ENCODE peak calls at places on chromosomes 5 and 9, in seven cellular contexts. G is AG04450; B is CD4-positive, alpha-beta T cell; J is left ventricle myocardium inferior; X is caudate nucleus; V is CD8-positive, alpha-beta T cell; I is ascending aorta. H is an unnamed sample.
A peak's percentile ranks its signal among the peaks of the same experiment; 100 is the strongest.

GRCh38 chr9:78149738-78150291 is 86.1 kb upstream of the CEP78 start:
- DNase-seq in G (no peak), B (no peak), J (no peak), X (no peak), V (no peak), I (no peak), H (no peak)

GRCh38 chr9:20117482-20117881 is 328.6 kb upstream of the SLC24A2 start:
- DNase-seq in G (no peak), B (no peak), J (no peak), X (no peak), V (no peak), I (no peak), H (no peak)

GRCh38 chr9:20981486-20981885 is 50.0 kb downstream of the HACD4 start:
- DNase-seq in G (peak; percentile 88), B (no peak), J (no peak), X (no peak), V (no peak), I (no peak), H (no peak)

GRCh38 chr5:180235846-180236245 is 26.8 kb upstream of the RASGEF1C start:
- DNase-seq in G (no peak), B (no peak), J (no peak), X (no peak), V (no peak), I (no peak), H (no peak)

GRCh38 chr5:120528609-120529008 is 64.5 kb downstream of the PRR16 start:
- DNase-seq in G (no peak), B (no peak), J (no peak), X (no peak), V (no peak), I (no peak), H (no peak)

GRCh38 chr5:133753856-133754255 is 141.5 kb upstream of the FSTL4 start:
- DNase-seq in G (no peak), B (no peak), J (no peak), X (no peak), V (no peak), I (no peak), H (no peak)

GRCh38 chr5:180139731-180140626 is 68.4 kb upstream of the RNF130 start:
- DNase-seq in G (no peak), B (no peak), J (no peak), X (no peak), V (peak; percentile 5), I (no peak), H (no peak)

GRCh38 chr9:110871736-110872135 is 166.5 kb downstream of the LPAR1 start:
- DNase-seq in G (no peak), B (no peak), J (no peak), X (no peak), V (no peak), I (no peak), H (no peak)

GRCh38 chr9:33868430-33869000 is 51.6 kb downstream of the UBE2R2 start:
- DNase-seq in G (no peak), B (no peak), J (no peak), X (no peak), V (no peak), I (no peak), H (no peak)

GRCh38 chr5:141680751-141681201 is 1.3 kb downstream of the ARAP3 start:
- DNase-seq in G (no peak), B (no peak), J (peak; percentile 67), X (no peak), V (no peak), I (no peak), H (no peak)

GRCh38 chr9:134637241-134637640 is 4.4 kb upstream of the COL5A1 start:
- DNase-seq in G (no peak), B (no peak), J (peak; percentile 11), X (no peak), V (no peak), I (no peak), H (no peak)

GRCh38 chr5:103808464-103809106 is 246.0 kb upstream of the NUDT12 start:
- DNase-seq in G (peak; percentile 27), B (no peak), J (no peak), X (peak; percentile 1), V (no peak), I (no peak), H (no peak)

GRCh38 chr5:114362977-114363721 is 1.3 kb downstream of the KCNN2 start:
- DNase-seq in G (no peak), B (no peak), J (no peak), X (no peak), V (no peak), I (no peak), H (no peak)

GRCh38 chr5:88666761-88667186 is 216.2 kb downstream of the MEF2C start:
- DNase-seq in G (no peak), B (no peak), J (no peak), X (no peak), V (no peak), I (no peak), H (no peak)

GRCh38 chr9:120331913-120332312 is 248.1 kb downstream of the CDK5RAP2 start:
- DNase-seq in G (no peak), B (no peak), J (no peak), X (no peak), V (no peak), I (no peak), H (no peak)

GRCh38 chr5:10337107-10337506 is 16.4 kb upstream of the MARCHF6 start:
- DNase-seq in G (no peak), B (no peak), J (no peak), X (no peak), V (no peak), I (no peak), H (no peak)

DNA sequence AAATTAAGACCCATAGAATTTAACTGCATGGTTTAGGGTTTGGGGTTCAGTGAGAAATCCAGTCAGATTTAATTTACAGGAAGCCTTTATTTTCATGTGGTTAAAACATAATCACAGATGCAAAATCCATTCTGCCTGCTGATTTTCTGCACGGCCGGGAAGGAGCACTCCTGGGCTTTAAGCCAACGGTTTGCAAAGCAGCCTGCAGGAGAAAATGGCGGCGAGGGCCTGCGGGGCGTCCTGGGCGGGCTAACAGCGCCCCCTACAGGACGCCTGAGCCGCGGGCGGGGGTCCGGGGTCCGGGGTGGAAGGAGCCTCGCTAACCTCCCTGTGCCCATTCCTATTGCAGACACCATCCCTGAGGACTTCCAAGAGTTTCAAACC is 47.6 kb downstream of the THBS4 start:
- DNase-seq in G (peak; percentile 36), B (no peak), J (peak; percentile 68), X (peak; percentile 48), V (peak; percentile 41), I (no peak), H (peak; percentile 47)
- H3K27ac ChIP-seq in G (no peak overlapping the region), B (no peak overlapping the region), J (peak overlapping the region; percentile 81), X (peak overlapping the region; percentile 91), V (no peak overlapping the region), I (peak overlapping the region; percentile 81), H (no peak overlapping the region)

GRCh38 chr5:87266914-87267573 is 639 bp upstream of the RASA1 start:
- DNase-seq in G (peak; percentile 11), B (no peak), J (no peak), X (no peak), V (no peak), I (no peak), H (no peak)

GRCh38 chr5:87268126-87268969 is 665 bp downstream of the RASA1 start:
- DNase-seq in G (peak; percentile 18), B (peak; percentile 48), J (peak; percentile 68), X (peak; percentile 60), V (peak; percentile 63), I (no peak), H (peak; percentile 78)

GRCh38 chr5:87267574-87268125 is at the start of gene RASA1:
- DNase-seq in G (peak; percentile 69), B (peak; percentile 69), J (peak; percentile 95), X (peak; percentile 90), V (peak; percentile 79), I (peak; percentile 70), H (no peak)

GRCh38 chr5:87263498-87263897 is 4.2 kb upstream of the RASA1 start:
- DNase-seq in G (no peak), B (no peak), J (no peak), X (no peak), V (no peak), I (no peak), H (no peak)

DNA sequence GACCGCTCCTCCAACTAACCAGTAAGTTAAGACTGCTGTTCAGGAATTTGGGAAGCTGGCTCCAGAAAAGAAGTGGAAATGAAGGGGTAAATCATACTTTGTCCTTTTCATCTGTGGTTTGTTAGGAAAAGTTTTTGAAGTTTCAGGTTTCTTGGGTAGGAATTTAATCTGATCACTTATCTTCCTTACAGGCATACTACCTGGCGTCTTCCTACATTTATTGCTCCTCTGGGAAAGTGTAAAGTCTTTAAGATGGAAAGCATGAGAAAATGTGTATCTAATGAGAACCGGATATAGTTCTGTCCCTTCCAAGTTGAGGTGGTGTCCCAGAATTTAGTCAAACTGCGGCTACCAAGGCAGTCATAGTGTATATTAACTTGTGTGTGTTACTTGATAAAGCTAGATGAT is 1.3 kb downstream of the RASA1 start:
- DNase-seq in G (no peak), B (no peak), J (no peak), X (no peak), V (no peak), I (no peak), H (no peak)
- H3K27ac ChIP-seq in G (no peak overlapping the region), B (no peak overlapping the region), J (peak overlapping the region; percentile 96), X (no peak overlapping the region), V (peak overlapping the region; percentile 69), I (peak overlapping the region; percentile 84), H (peak overlapping the region; percentile 69)

DNA sequence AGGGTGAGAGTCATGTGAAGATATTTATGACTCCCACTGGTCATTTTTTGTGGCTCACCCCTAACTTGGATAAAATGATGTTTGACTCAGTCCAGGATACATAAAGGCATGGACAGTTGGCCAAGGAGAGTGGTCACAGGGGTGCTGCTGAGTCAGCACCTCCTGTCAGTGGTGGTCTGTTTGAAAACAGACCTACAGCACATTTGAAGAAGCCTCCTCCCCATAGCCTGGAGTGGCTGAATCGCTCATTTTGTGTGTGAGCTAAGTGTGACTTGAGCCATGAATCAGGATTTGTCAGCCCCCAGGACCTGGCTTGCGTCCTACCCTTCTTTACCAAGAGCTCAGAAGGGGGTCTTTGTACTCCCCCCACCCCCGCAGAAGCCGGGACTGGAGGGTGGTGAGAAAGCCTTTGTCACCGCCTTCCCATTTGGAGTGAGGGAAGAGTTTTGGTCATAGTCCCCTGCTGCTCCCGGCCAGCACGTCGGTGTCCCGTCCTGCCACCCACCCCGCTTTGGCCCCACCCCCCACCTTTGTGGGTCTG is 35.6 kb downstream of the TRIO start:
- DNase-seq in G (no peak), B (no peak), J (no peak), X (no peak), V (no peak), I (no peak), H (no peak)
- H3K27ac ChIP-seq in G (peak overlapping the region; percentile 80), B (no peak overlapping the region), J (no peak overlapping the region), X (no peak overlapping the region), V (no peak overlapping the region), I (peak overlapping the region; percentile 44), H (no peak overlapping the region)

GRCh38 chr9:89874351-89875321 is 269.8 kb downstream of the GADD45G start:
- DNase-seq in G (no peak), B (no peak), J (peak; percentile 53), X (no peak), V (no peak), I (no peak), H (no peak)

GRCh38 chr9:89871871-89872331 is 267.1 kb downstream of the GADD45G start:
- DNase-seq in G (no peak), B (no peak), J (peak; percentile 74), X (no peak), V (no peak), I (no peak), H (no peak)

GRCh38 chr9:89872426-89872912 is 267.7 kb downstream of the GADD45G start:
- DNase-seq in G (no peak), B (no peak), J (no peak), X (no peak), V (no peak), I (no peak), H (no peak)

GRCh38 chr9:89873801-89874200 is 269.0 kb downstream of the GADD45G start:
- DNase-seq in G (no peak), B (no peak), J (no peak), X (no peak), V (no peak), I (no peak), H (no peak)

GRCh38 chr9:89872913-89873707 is 268.3 kb downstream of the GADD45G start:
- DNase-seq in G (no peak), B (no peak), J (no peak), X (no peak), V (no peak), I (no peak), H (no peak)
- H3K27ac ChIP-seq in G (no peak overlapping the region), B (no peak overlapping the region), J (peak overlapping the region; percentile 95), X (no peak overlapping the region), V (no peak overlapping the region), I (no peak overlapping the region), H (no peak overlapping the region)

H was measured in CD4-positive, alpha-beta memory T cell.